ENCODE peak calls at places on chromosomes 6 and 20, in four cellular contexts. A is fibroblast of the conjunctiva, I is EH, N is GM04504. V is an unnamed sample.
A peak's percentile ranks its signal among the peaks of the same experiment; 100 is the strongest.

GRCh38 chr20:29301624-29302259 is 1955.7 kb upstream of the DEFB115 start:
- DNase-seq in I (no peak), A (no peak), N (no peak), V (no peak)

GRCh38 chr6:112886415-112886814 is 539.3 kb downstream of the RFPL4B start:
- DNase-seq in N (no peak), I (no peak), A (no peak), V (no peak)

GRCh38 chr6:116287668-116288282 is 8.0 kb upstream of the TSPYL1 start:
- DNase-seq in A (peak; percentile 70), I (peak; percentile 66), N (no peak), V (peak; percentile 48)

GRCh38 chr6:19664050-19664449 is 173.1 kb upstream of the ID4 start:
- DNase-seq in A (no peak), I (no peak), N (no peak), V (no peak)

GRCh38 chr20:34772437-34772836 is 53.0 kb downstream of the NCOA6 start:
- DNase-seq in I (no peak), N (no peak), A (no peak), V (no peak)

GRCh38 chr6:26354162-26354561 is 10.8 kb upstream of the BTN3A2 start:
- DNase-seq in I (no peak), N (no peak), A (no peak), V (no peak)

GRCh38 chr20:24695529-24696225 is 226.2 kb downstream of the SYNDIG1 start:
- DNase-seq in I (no peak), A (no peak), N (no peak), V (no peak)

GRCh38 chr20:33169176-33169794 is 1.3 kb downstream of the BPIFA2 start:
- DNase-seq in A (no peak), I (no peak), N (no peak), V (no peak)

GRCh38 chr6:119205911-119206617 is 127.6 kb upstream of the FAM184A start:
- DNase-seq in A (no peak), I (no peak), N (no peak), V (no peak)

V was measured in EL.